ENCODE peak calls at places on chromosome 17, in four cellular contexts. One of them, this sample, is unnamed.
A peak's percentile ranks its signal among the peaks of the same experiment; 100 is the strongest.

GRCh38 chr17:48878920-48879898 is 13.4 kb upstream of the ATP5MC1 start:
- DNase-seq in T-helper 17 cell: peak; percentile 18
- DNase-seq in endodermal cell: peak; percentile 88
- DNase-seq in HFFc6: peak; percentile 35
- DNase-seq in this sample: peak; percentile 28

GRCh38 chr17:65290616-65291015 is 153.4 kb downstream of the RGS9 start:
- DNase-seq in T-helper 17 cell: no peak
- DNase-seq in endodermal cell: peak; percentile 36
- DNase-seq in HFFc6: no peak
- DNase-seq in this sample: no peak

GRCh38 chr17:9150407-9151090 is 129.2 kb downstream of the NTN1 start:
- DNase-seq in T-helper 17 cell: no peak
- DNase-seq in endodermal cell: peak; percentile 76
- DNase-seq in HFFc6: no peak
- DNase-seq in this sample: no peak

GRCh38 chr17:17494499-17495447 is 1.4 kb downstream of the RASD1 start:
- DNase-seq in T-helper 17 cell: no peak
- DNase-seq in endodermal cell: peak; percentile 91
- DNase-seq in HFFc6: no peak
- DNase-seq in this sample: no peak

GRCh38 chr17:58339775-58340622 is 11.4 kb upstream of the TSPOAP1 start:
- DNase-seq in T-helper 17 cell: no peak
- DNase-seq in endodermal cell: no peak
- DNase-seq in HFFc6: no peak
- DNase-seq in this sample: no peak

GRCh38 chr17:66847704-66848103 is 12.8 kb downstream of the CACNG5 start:
- DNase-seq in T-helper 17 cell: no peak
- DNase-seq in endodermal cell: no peak
- DNase-seq in HFFc6: no peak
- DNase-seq in this sample: no peak

GRCh38 chr17:80264048-80264792 is 3.6 kb downstream of the RNF213 start:
- DNase-seq in T-helper 17 cell: peak; percentile 29
- DNase-seq in endodermal cell: peak; percentile 48
- DNase-seq in HFFc6: no peak
- DNase-seq in this sample: no peak

GRCh38 chr17:50918933-50919296 is 52.8 kb upstream of the TOB1 start:
- DNase-seq in T-helper 17 cell: no peak
- DNase-seq in endodermal cell: no peak
- DNase-seq in HFFc6: no peak
- DNase-seq in this sample: no peak

GRCh38 chr17:78753316-78754250 is 28.5 kb downstream of the CYTH1 start:
- DNase-seq in T-helper 17 cell: no peak
- DNase-seq in endodermal cell: no peak
- DNase-seq in HFFc6: no peak
- DNase-seq in this sample: no peak

GRCh38 chr17:32802306-32802705 is 74.6 kb downstream of the MYO1D start:
- DNase-seq in T-helper 17 cell: no peak
- DNase-seq in endodermal cell: no peak
- DNase-seq in HFFc6: no peak
- DNase-seq in this sample: no peak

GRCh38 chr17:66764559-66764958 is 70.4 kb upstream of the CACNG5 start:
- DNase-seq in T-helper 17 cell: no peak
- DNase-seq in endodermal cell: no peak
- DNase-seq in HFFc6: no peak
- DNase-seq in this sample: no peak

GRCh38 chr17:64786337-64786736 is 124.2 kb upstream of the SMURF2 start:
- DNase-seq in T-helper 17 cell: no peak
- DNase-seq in endodermal cell: peak; percentile 45
- DNase-seq in HFFc6: no peak
- DNase-seq in this sample: no peak

GRCh38 chr17:40253565-40253964 is 34.1 kb upstream of the CDC6 start:
- DNase-seq in T-helper 17 cell: no peak
- DNase-seq in endodermal cell: no peak
- DNase-seq in HFFc6: no peak
- DNase-seq in this sample: no peak

GRCh38 chr17:81365148-81365600 is 30.1 kb upstream of the BAHCC1 start:
- DNase-seq in T-helper 17 cell: no peak
- DNase-seq in endodermal cell: peak; percentile 86
- DNase-seq in HFFc6: peak; percentile 45
- DNase-seq in this sample: peak; percentile 44

GRCh38 chr17:45020354-45021138 is 30.9 kb downstream of the DCAKD start:
- DNase-seq in T-helper 17 cell: no peak
- DNase-seq in endodermal cell: peak; percentile 85
- DNase-seq in HFFc6: no peak
- DNase-seq in this sample: no peak

GRCh38 chr17:57861000-57861736 is 11.3 kb upstream of the MRPS23 start:
- DNase-seq in T-helper 17 cell: no peak
- DNase-seq in endodermal cell: peak; percentile 88
- DNase-seq in HFFc6: no peak
- DNase-seq in this sample: no peak

GRCh38 chr17:50534222-50534978 is 1.9 kb downstream of the EPN3 start:
- DNase-seq in T-helper 17 cell: no peak
- DNase-seq in endodermal cell: peak; percentile 86
- DNase-seq in HFFc6: no peak
- DNase-seq in this sample: no peak

GRCh38 chr17:1423456-1424135 is 23.6 kb upstream of the YWHAE start:
- DNase-seq in T-helper 17 cell: no peak
- DNase-seq in endodermal cell: no peak
- DNase-seq in HFFc6: no peak
- DNase-seq in this sample: no peak

GRCh38 chr17:44906010-44906646 is 6.9 kb upstream of the EFTUD2 start:
- DNase-seq in T-helper 17 cell: no peak
- DNase-seq in endodermal cell: peak; percentile 67
- DNase-seq in HFFc6: peak; percentile 86
- DNase-seq in this sample: no peak

GRCh38 chr17:61317779-61318178 is 81.9 kb upstream of the TBX2 start:
- DNase-seq in T-helper 17 cell: no peak
- DNase-seq in endodermal cell: peak; percentile 79
- DNase-seq in HFFc6: no peak
- DNase-seq in this sample: no peak

GRCh38 chr17:181213-182163 is at the start of gene DOC2B:
- DNase-seq in T-helper 17 cell: no peak
- DNase-seq in endodermal cell: peak; percentile 85
- DNase-seq in HFFc6: no peak
- DNase-seq in this sample: no peak

GRCh38 chr17:67506966-67507365 is 129.9 kb downstream of the PITPNC1 start:
- DNase-seq in T-helper 17 cell: no peak
- DNase-seq in endodermal cell: peak; percentile 27
- DNase-seq in HFFc6: peak; percentile 86
- DNase-seq in this sample: no peak

GRCh38 chr17:72984145-72984924 is 108.2 kb downstream of the SLC39A11 start:
- DNase-seq in T-helper 17 cell: no peak
- DNase-seq in endodermal cell: peak; percentile 77
- DNase-seq in HFFc6: peak; percentile 81
- DNase-seq in this sample: no peak

GRCh38 chr17:77476920-77477805 is 336.4 kb downstream of the SEC14L1 start:
- DNase-seq in T-helper 17 cell: no peak
- DNase-seq in endodermal cell: no peak
- DNase-seq in HFFc6: peak; percentile 100
- DNase-seq in this sample: no peak

GRCh38 chr17:30379303-30380105 is 777 bp downstream of the CPD start:
- DNase-seq in T-helper 17 cell: peak; percentile 15
- DNase-seq in endodermal cell: peak; percentile 77
- DNase-seq in HFFc6: no peak
- DNase-seq in this sample: peak; percentile 40

GRCh38 chr17:1786708-1787107 is 24.8 kb downstream of the SERPINF1 start:
- DNase-seq in T-helper 17 cell: no peak
- DNase-seq in endodermal cell: no peak
- DNase-seq in HFFc6: no peak
- DNase-seq in this sample: no peak

GRCh38 chr17:69999253-69999652 is 75.8 kb upstream of the KCNJ16 start:
- DNase-seq in T-helper 17 cell: no peak
- DNase-seq in endodermal cell: no peak
- DNase-seq in HFFc6: no peak
- DNase-seq in this sample: no peak

GRCh38 chr17:6989779-6990178 is 6.1 kb upstream of the ALOX12 start:
- DNase-seq in T-helper 17 cell: no peak
- DNase-seq in endodermal cell: no peak
- DNase-seq in HFFc6: no peak
- DNase-seq in this sample: no peak

GRCh38 chr17:64785050-64785449 is 122.9 kb upstream of the SMURF2 start:
- DNase-seq in T-helper 17 cell: no peak
- DNase-seq in endodermal cell: peak; percentile 77
- DNase-seq in HFFc6: no peak
- DNase-seq in this sample: peak; percentile 10

GRCh38 chr17:78241277-78242023 is 10.0 kb downstream of the TMEM235 start:
- DNase-seq in T-helper 17 cell: no peak
- DNase-seq in endodermal cell: peak; percentile 87
- DNase-seq in HFFc6: peak; percentile 73
- DNase-seq in this sample: no peak

GRCh38 chr17:19977360-19978205 is at the start of gene AKAP10:
- DNase-seq in T-helper 17 cell: peak; percentile 86
- DNase-seq in endodermal cell: peak; percentile 99
- DNase-seq in HFFc6: peak; percentile 72
- DNase-seq in this sample: peak; percentile 91

GRCh38 chr17:79162012-79162577 is 87.5 kb downstream of the ENGASE start:
- DNase-seq in T-helper 17 cell: no peak
- DNase-seq in endodermal cell: no peak
- DNase-seq in HFFc6: no peak
- DNase-seq in this sample: no peak

GRCh38 chr17:51799240-51799639 is 359.3 kb downstream of the CA10 start:
- DNase-seq in T-helper 17 cell: no peak
- DNase-seq in endodermal cell: no peak
- DNase-seq in HFFc6: no peak
- DNase-seq in this sample: no peak

GRCh38 chr17:61536417-61536955 is 54.5 kb downstream of the NACA2 start:
- DNase-seq in T-helper 17 cell: no peak
- DNase-seq in endodermal cell: no peak
- DNase-seq in HFFc6: no peak
- DNase-seq in this sample: no peak

GRCh38 chr17:7354262-7354781 is 634 bp upstream of the TMEM95 start:
- DNase-seq in T-helper 17 cell: no peak
- DNase-seq in endodermal cell: no peak
- DNase-seq in HFFc6: peak; percentile 74
- DNase-seq in this sample: no peak

GRCh38 chr17:63041251-63041650 is 75.2 kb downstream of the TANC2 start:
- DNase-seq in T-helper 17 cell: no peak
- DNase-seq in endodermal cell: no peak
- DNase-seq in HFFc6: no peak
- DNase-seq in this sample: no peak

GRCh38 chr17:49450735-49451134 is 36.1 kb upstream of the PHB1 start:
- DNase-seq in T-helper 17 cell: no peak
- DNase-seq in endodermal cell: no peak
- DNase-seq in HFFc6: peak; percentile 46
- DNase-seq in this sample: no peak

GRCh38 chr17:76570877-76571471 is 14.7 kb downstream of the ST6GALNAC2 start:
- DNase-seq in T-helper 17 cell: no peak
- DNase-seq in endodermal cell: no peak
- DNase-seq in HFFc6: no peak
- DNase-seq in this sample: no peak

This sample was measured in natural killer cell.